ENCODE peak calls at places on chromosomes 7 and 10, in ten cellular contexts. One of them, this sample, is unnamed.

GRCh38 chr10:113644185-113645120 is 19.4 kb downstream of the NRAP start:
- DNase-seq in BE2C: no peak
- DNase-seq in H7: no peak
- DNase-seq in mesendoderm: peak; percentile 50
- DNase-seq in dorsolateral prefrontal cortex: no peak
- DNase-seq in H9: no peak
- DNase-seq in uterus: no peak
- DNase-seq in esophagus squamous epithelium: no peak
- DNase-seq in WERI-Rb-1: no peak
- DNase-seq in CD8-positive, alpha-beta memory T cell: no peak
- DNase-seq in this sample: no peak

GRCh38 chr7:28406192-28406591 is 6.1 kb upstream of the CREB5 start:
- DNase-seq in BE2C: peak; percentile 22
- DNase-seq in H7: peak; percentile 61
- DNase-seq in mesendoderm: peak; percentile 62
- DNase-seq in dorsolateral prefrontal cortex: no peak
- DNase-seq in H9: peak; percentile 54
- DNase-seq in uterus: no peak
- DNase-seq in esophagus squamous epithelium: no peak
- DNase-seq in WERI-Rb-1: no peak
- DNase-seq in CD8-positive, alpha-beta memory T cell: no peak
- DNase-seq in this sample: no peak

GRCh38 chr10:71188201-71188600 is 24.2 kb upstream of the UNC5B start:
- DNase-seq in BE2C: no peak
- DNase-seq in H7: no peak
- DNase-seq in mesendoderm: no peak
- DNase-seq in dorsolateral prefrontal cortex: peak; percentile 49
- DNase-seq in H9: no peak
- DNase-seq in uterus: no peak
- DNase-seq in esophagus squamous epithelium: no peak
- DNase-seq in WERI-Rb-1: no peak
- DNase-seq in CD8-positive, alpha-beta memory T cell: no peak
- DNase-seq in this sample: no peak

GRCh38 chr7:73899731-73900142 is 38.8 kb downstream of the TMEM270 start:
- DNase-seq in BE2C: no peak
- DNase-seq in H7: peak; percentile 44
- DNase-seq in mesendoderm: no peak
- DNase-seq in dorsolateral prefrontal cortex: no peak
- DNase-seq in H9: no peak
- DNase-seq in uterus: peak; percentile 75
- DNase-seq in esophagus squamous epithelium: no peak
- DNase-seq in WERI-Rb-1: no peak
- DNase-seq in CD8-positive, alpha-beta memory T cell: no peak
- DNase-seq in this sample: no peak

GRCh38 chr7:73774923-73775322 is 4.9 kb upstream of the CLDN3 start:
- DNase-seq in BE2C: no peak
- DNase-seq in H7: no peak
- DNase-seq in mesendoderm: no peak
- DNase-seq in dorsolateral prefrontal cortex: no peak
- DNase-seq in H9: no peak
- DNase-seq in uterus: no peak
- DNase-seq in esophagus squamous epithelium: no peak
- DNase-seq in WERI-Rb-1: no peak
- DNase-seq in CD8-positive, alpha-beta memory T cell: no peak
- DNase-seq in this sample: no peak

GRCh38 chr10:86257683-86258082 is 108.9 kb downstream of the GRID1 start:
- DNase-seq in BE2C: no peak
- DNase-seq in H7: peak; percentile 8
- DNase-seq in mesendoderm: peak; percentile 81
- DNase-seq in dorsolateral prefrontal cortex: no peak
- DNase-seq in H9: no peak
- DNase-seq in uterus: no peak
- DNase-seq in esophagus squamous epithelium: no peak
- DNase-seq in WERI-Rb-1: peak; percentile 42
- DNase-seq in CD8-positive, alpha-beta memory T cell: no peak
- DNase-seq in this sample: no peak

GRCh38 chr10:95234951-95235350 is 40.9 kb downstream of the ACSM6 start:
- DNase-seq in BE2C: no peak
- DNase-seq in H7: no peak
- DNase-seq in mesendoderm: no peak
- DNase-seq in dorsolateral prefrontal cortex: no peak
- DNase-seq in H9: no peak
- DNase-seq in uterus: no peak
- DNase-seq in esophagus squamous epithelium: no peak
- DNase-seq in WERI-Rb-1: no peak
- DNase-seq in CD8-positive, alpha-beta memory T cell: no peak
- DNase-seq in this sample: no peak

GRCh38 chr10:15131330-15131729 is 34.2 kb downstream of the RPP38 start:
- DNase-seq in BE2C: no peak
- DNase-seq in H7: no peak
- DNase-seq in mesendoderm: no peak
- DNase-seq in dorsolateral prefrontal cortex: no peak
- DNase-seq in H9: no peak
- DNase-seq in uterus: no peak
- DNase-seq in esophagus squamous epithelium: no peak
- DNase-seq in WERI-Rb-1: no peak
- DNase-seq in CD8-positive, alpha-beta memory T cell: no peak
- DNase-seq in this sample: no peak

GRCh38 chr7:101547022-101547915 is 81.8 kb downstream of the MYL10 start:
- DNase-seq in BE2C: no peak
- DNase-seq in H7: peak; percentile 32
- DNase-seq in mesendoderm: no peak
- DNase-seq in dorsolateral prefrontal cortex: no peak
- DNase-seq in H9: peak; percentile 19
- DNase-seq in uterus: no peak
- DNase-seq in esophagus squamous epithelium: no peak
- DNase-seq in WERI-Rb-1: peak; percentile 3
- DNase-seq in CD8-positive, alpha-beta memory T cell: no peak
- DNase-seq in this sample: no peak

GRCh38 chr7:12351843-12352242 is 51.8 kb downstream of the VWDE start:
- DNase-seq in BE2C: no peak
- DNase-seq in H7: no peak
- DNase-seq in mesendoderm: no peak
- DNase-seq in dorsolateral prefrontal cortex: no peak
- DNase-seq in H9: no peak
- DNase-seq in uterus: no peak
- DNase-seq in esophagus squamous epithelium: no peak
- DNase-seq in WERI-Rb-1: no peak
- DNase-seq in CD8-positive, alpha-beta memory T cell: no peak
- DNase-seq in this sample: no peak

GRCh38 chr10:30833625-30833970 is 198.1 kb downstream of the ZNF438 start:
- DNase-seq in BE2C: no peak
- DNase-seq in H7: no peak
- DNase-seq in mesendoderm: peak; percentile 32
- DNase-seq in dorsolateral prefrontal cortex: no peak
- DNase-seq in H9: no peak
- DNase-seq in uterus: no peak
- DNase-seq in esophagus squamous epithelium: no peak
- DNase-seq in WERI-Rb-1: no peak
- DNase-seq in CD8-positive, alpha-beta memory T cell: no peak
- DNase-seq in this sample: no peak

GRCh38 chr7:72805526-72806494 is 22.2 kb downstream of the TYW1B start:
- DNase-seq in BE2C: no peak
- DNase-seq in H7: no peak
- DNase-seq in mesendoderm: peak; percentile 97
- DNase-seq in dorsolateral prefrontal cortex: no peak
- DNase-seq in H9: no peak
- DNase-seq in uterus: no peak
- DNase-seq in esophagus squamous epithelium: no peak
- DNase-seq in WERI-Rb-1: no peak
- DNase-seq in CD8-positive, alpha-beta memory T cell: no peak
- DNase-seq in this sample: no peak

DNA sequence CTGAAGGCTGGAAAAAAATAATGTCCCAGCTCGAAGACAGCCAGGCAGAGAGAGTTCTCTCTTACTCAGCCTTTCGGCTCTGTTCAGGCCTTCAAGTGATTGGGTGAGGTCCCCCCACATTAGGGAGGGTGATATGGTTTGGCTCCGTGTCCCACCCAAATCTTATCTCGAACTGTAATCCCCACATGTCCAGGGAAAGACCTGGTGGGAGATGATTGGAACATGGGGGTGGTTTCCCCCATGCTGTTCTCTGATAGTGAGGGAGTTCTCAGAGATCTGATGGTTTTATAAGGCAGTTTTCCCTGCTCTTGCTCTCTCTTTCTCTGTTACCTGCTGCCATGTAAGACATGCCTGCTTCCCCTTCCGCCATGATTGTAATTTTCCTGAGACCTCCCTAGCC is 36.6 kb upstream of the LEP start:
- DNase-seq in BE2C: no peak
- DNase-seq in H7: no peak
- DNase-seq in mesendoderm: no peak
- DNase-seq in dorsolateral prefrontal cortex: no peak
- DNase-seq in H9: peak; percentile 9
- DNase-seq in uterus: no peak
- DNase-seq in esophagus squamous epithelium: no peak
- DNase-seq in WERI-Rb-1: no peak
- DNase-seq in CD8-positive, alpha-beta memory T cell: no peak
- DNase-seq in this sample: no peak
- H3K27me3 ChIP-seq in BE2C: peaks cover 8% of the 10 kb centered on the region
- H3K27me3 ChIP-seq in H7: peaks cover 54% of the 10 kb centered on the region
- H3K27me3 ChIP-seq in mesendoderm: peaks cover 4% of the 10 kb centered on the region
- H3K27me3 ChIP-seq in dorsolateral prefrontal cortex: peaks cover 3% of the 10 kb centered on the region
- H3K27me3 ChIP-seq in H9: peaks cover 15% of the 10 kb centered on the region
- H3K27me3 ChIP-seq in uterus: peaks cover 14% of the 10 kb centered on the region
- H3K27me3 ChIP-seq in esophagus squamous epithelium: no peaks in the 10 kb centered on the region
- H3K27me3 ChIP-seq in WERI-Rb-1: no peaks in the 10 kb centered on the region
- H3K27me3 ChIP-seq in CD8-positive, alpha-beta memory T cell: peaks cover 26% of the 10 kb centered on the region
- H3K27me3 ChIP-seq in this sample: peaks cover 4% of the 10 kb centered on the region

GRCh38 chr10:103896225-103896624 is 21.8 kb downstream of the STN1 start:
- DNase-seq in BE2C: no peak
- DNase-seq in H7: no peak
- DNase-seq in mesendoderm: no peak
- DNase-seq in dorsolateral prefrontal cortex: no peak
- DNase-seq in H9: no peak
- DNase-seq in uterus: no peak
- DNase-seq in esophagus squamous epithelium: no peak
- DNase-seq in WERI-Rb-1: no peak
- DNase-seq in CD8-positive, alpha-beta memory T cell: no peak
- DNase-seq in this sample: no peak
- H3K27me3 ChIP-seq in BE2C: no peaks in the 10 kb centered on the region
- H3K27me3 ChIP-seq in H7: no peaks in the 10 kb centered on the region
- H3K27me3 ChIP-seq in mesendoderm: no peaks in the 10 kb centered on the region
- H3K27me3 ChIP-seq in dorsolateral prefrontal cortex: no peaks in the 10 kb centered on the region
- H3K27me3 ChIP-seq in H9: no peaks in the 10 kb centered on the region
- H3K27me3 ChIP-seq in uterus: no peaks in the 10 kb centered on the region
- H3K27me3 ChIP-seq in esophagus squamous epithelium: no peaks in the 10 kb centered on the region
- H3K27me3 ChIP-seq in WERI-Rb-1: no peaks in the 10 kb centered on the region
- H3K27me3 ChIP-seq in CD8-positive, alpha-beta memory T cell: no peaks in the 10 kb centered on the region
- H3K27me3 ChIP-seq in this sample: no peaks in the 10 kb centered on the region

GRCh38 chr10:124094419-124094785 is 1.0 kb upstream of the CHST15 start:
- DNase-seq in BE2C: no peak
- DNase-seq in H7: no peak
- DNase-seq in mesendoderm: no peak
- DNase-seq in dorsolateral prefrontal cortex: no peak
- DNase-seq in H9: no peak
- DNase-seq in uterus: no peak
- DNase-seq in esophagus squamous epithelium: no peak
- DNase-seq in WERI-Rb-1: no peak
- DNase-seq in CD8-positive, alpha-beta memory T cell: no peak
- DNase-seq in this sample: no peak
- H3K27me3 ChIP-seq in BE2C: peaks cover 37% of the 10 kb centered on the region
- H3K27me3 ChIP-seq in H7: peaks cover 21% of the 10 kb centered on the region
- H3K27me3 ChIP-seq in mesendoderm: no peaks in the 10 kb centered on the region
- H3K27me3 ChIP-seq in dorsolateral prefrontal cortex: no peaks in the 10 kb centered on the region
- H3K27me3 ChIP-seq in H9: peaks cover 5% of the 10 kb centered on the region
- H3K27me3 ChIP-seq in uterus: no peaks in the 10 kb centered on the region
- H3K27me3 ChIP-seq in esophagus squamous epithelium: no peaks in the 10 kb centered on the region
- H3K27me3 ChIP-seq in WERI-Rb-1: peaks cover 20% of the 10 kb centered on the region
- H3K27me3 ChIP-seq in CD8-positive, alpha-beta memory T cell: no peaks in the 10 kb centered on the region
- H3K27me3 ChIP-seq in this sample: no peaks in the 10 kb centered on the region

GRCh38 chr7:44325811-44326241 is 432 bp upstream of the CAMK2B start:
- DNase-seq in BE2C: no peak
- DNase-seq in H7: peak; percentile 81
- DNase-seq in mesendoderm: peak; percentile 44
- DNase-seq in dorsolateral prefrontal cortex: no peak
- DNase-seq in H9: peak; percentile 62
- DNase-seq in uterus: no peak
- DNase-seq in esophagus squamous epithelium: no peak
- DNase-seq in WERI-Rb-1: peak; percentile 65
- DNase-seq in CD8-positive, alpha-beta memory T cell: no peak
- DNase-seq in this sample: peak; percentile 22

GRCh38 chr7:44324204-44325126 is 929 bp downstream of the CAMK2B start:
- DNase-seq in BE2C: no peak
- DNase-seq in H7: peak; percentile 77
- DNase-seq in mesendoderm: no peak
- DNase-seq in dorsolateral prefrontal cortex: no peak
- DNase-seq in H9: no peak
- DNase-seq in uterus: no peak
- DNase-seq in esophagus squamous epithelium: no peak
- DNase-seq in WERI-Rb-1: no peak
- DNase-seq in CD8-positive, alpha-beta memory T cell: no peak
- DNase-seq in this sample: no peak

GRCh38 chr7:44325181-44325671 is at the start of gene CAMK2B:
- DNase-seq in BE2C: no peak
- DNase-seq in H7: peak; percentile 74
- DNase-seq in mesendoderm: no peak
- DNase-seq in dorsolateral prefrontal cortex: no peak
- DNase-seq in H9: no peak
- DNase-seq in uterus: no peak
- DNase-seq in esophagus squamous epithelium: no peak
- DNase-seq in WERI-Rb-1: no peak
- DNase-seq in CD8-positive, alpha-beta memory T cell: no peak
- DNase-seq in this sample: no peak

GRCh38 chr7:44327981-44328380 is 2.6 kb upstream of the CAMK2B start:
- DNase-seq in BE2C: no peak
- DNase-seq in H7: no peak
- DNase-seq in mesendoderm: no peak
- DNase-seq in dorsolateral prefrontal cortex: no peak
- DNase-seq in H9: no peak
- DNase-seq in uterus: no peak
- DNase-seq in esophagus squamous epithelium: no peak
- DNase-seq in WERI-Rb-1: no peak
- DNase-seq in CD8-positive, alpha-beta memory T cell: no peak
- DNase-seq in this sample: no peak

DNA sequence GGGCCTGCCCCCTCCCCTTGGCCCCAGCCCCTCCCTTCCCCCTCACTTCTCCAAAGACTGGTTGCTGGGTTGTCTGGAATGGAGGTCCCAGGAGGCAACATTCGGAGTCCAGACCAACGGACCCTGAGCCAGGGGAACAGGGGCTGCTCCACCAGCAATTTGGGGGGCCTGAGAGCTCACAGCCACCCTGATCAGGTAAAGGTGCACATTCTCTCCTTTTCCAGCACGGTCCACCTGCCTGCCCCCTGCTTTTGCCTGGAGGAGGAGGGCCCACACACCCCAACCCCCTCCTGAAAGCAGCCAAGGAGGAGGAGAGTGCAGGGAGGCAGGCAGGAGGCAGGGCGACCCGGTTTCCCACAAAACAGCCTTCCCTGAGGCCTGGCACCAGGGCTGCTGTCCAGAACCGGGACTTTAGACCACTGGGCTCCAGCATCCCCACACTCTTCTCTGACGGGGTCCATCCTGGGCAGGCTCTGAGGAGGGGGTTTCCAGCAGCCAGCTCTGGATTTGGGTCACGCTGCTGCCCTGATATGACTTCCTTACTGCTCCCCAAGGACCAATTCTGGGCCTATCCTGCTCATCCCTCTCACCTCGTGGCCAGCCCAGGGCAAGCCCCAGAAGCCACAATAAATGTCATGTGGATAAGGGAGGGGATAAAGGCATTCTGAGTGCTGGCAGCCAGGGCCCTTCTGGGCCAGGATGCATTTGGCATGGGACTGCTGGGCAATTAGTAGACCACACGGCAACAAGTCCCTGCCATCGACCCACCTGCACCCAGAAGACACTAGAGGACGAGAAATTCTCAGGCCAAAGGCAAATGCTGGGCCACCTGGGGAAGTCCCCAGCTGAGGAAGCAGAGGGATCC is 1.1 kb upstream of the CAMK2B start:
- DNase-seq in BE2C: no peak
- DNase-seq in H7: no peak
- DNase-seq in mesendoderm: no peak
- DNase-seq in dorsolateral prefrontal cortex: no peak
- DNase-seq in H9: no peak
- DNase-seq in uterus: no peak
- DNase-seq in esophagus squamous epithelium: no peak
- DNase-seq in WERI-Rb-1: no peak
- DNase-seq in CD8-positive, alpha-beta memory T cell: no peak
- DNase-seq in this sample: peak; percentile 19
- H3K27me3 ChIP-seq in BE2C: peaks cover 37% of the 10 kb centered on the region
- H3K27me3 ChIP-seq in H7: peaks cover 47% of the 10 kb centered on the region
- H3K27me3 ChIP-seq in mesendoderm: peaks cover 25% of the 10 kb centered on the region
- H3K27me3 ChIP-seq in dorsolateral prefrontal cortex: no peaks in the 10 kb centered on the region
- H3K27me3 ChIP-seq in H9: peaks cover 31% of the 10 kb centered on the region
- H3K27me3 ChIP-seq in uterus: peaks cover 9% of the 10 kb centered on the region
- H3K27me3 ChIP-seq in esophagus squamous epithelium: no peaks in the 10 kb centered on the region
- H3K27me3 ChIP-seq in WERI-Rb-1: no peaks in the 10 kb centered on the region
- H3K27me3 ChIP-seq in CD8-positive, alpha-beta memory T cell: peaks cover 3% of the 10 kb centered on the region
- H3K27me3 ChIP-seq in this sample: peaks cover 18% of the 10 kb centered on the region